ENCODE peak calls at places on chromosome 10, in ten cellular contexts. E is colonic mucosa; Q is brain pericyte; K is erythroblast; M is left colon; F is endothelial cell; C is AG09309; Y is fibroblast of gingiva; T is activated CD4-positive, alpha-beta T cell treated with anti-CD3 and anti-CD28 coated beads, Interleukin-2, amount 50 U/mL, for 4 hours; D is stimulated activated CD8-positive, alpha-beta memory T cell treated with anti-CD3 and anti-CD28 coated beads, Interleukin-7, amount 100 ng/mL, for 24 hours. S is an unnamed sample.
A peak's percentile ranks its signal among the peaks of the same experiment; 100 is the strongest.

GRCh38 chr10:131195552-131196159 is 115.9 kb downstream of the TCERG1L start:
- DNase-seq in E (no peak), Q (no peak), K (no peak), M (no peak), F (no peak), C (no peak), Y (no peak), T (no peak), D (no peak), S (no peak)

GRCh38 chr10:49441488-49442476 is 45.9 kb upstream of the DRGX start:
- DNase-seq in E (no peak), Q (peak; percentile 5), K (no peak), M (no peak), F (no peak), C (no peak), Y (no peak), T (no peak), D (no peak), S (no peak)

GRCh38 chr10:132492323-132493035 is 45.1 kb upstream of the INPP5A start:
- DNase-seq in E (no peak), Q (no peak), K (no peak), M (no peak), F (no peak), C (no peak), Y (no peak), T (no peak), D (no peak), S (no peak)

GRCh38 chr10:114265392-114266053 is 26.5 kb downstream of the VWA2 start:
- DNase-seq in E (no peak), Q (no peak), K (peak; percentile 15), M (no peak), F (no peak), C (no peak), Y (peak; percentile 27), T (no peak), D (no peak), S (no peak)

GRCh38 chr10:112565434-112566053 is 118.5 kb downstream of the VTI1A start:
- DNase-seq in E (peak; percentile 61), Q (peak; percentile 31), K (peak; percentile 81), M (peak; percentile 18), F (peak; percentile 67), C (peak; percentile 50), Y (peak; percentile 67), T (no peak), D (no peak), S (peak; percentile 52)

GRCh38 chr10:69936091-69936490 is 116.6 kb upstream of the MACROH2A2 start:
- DNase-seq in E (no peak), Q (no peak), K (peak; percentile 7), M (no peak), F (no peak), C (no peak), Y (no peak), T (no peak), D (no peak), S (no peak)

GRCh38 chr10:120423350-120424197 is 33.5 kb upstream of the PLPP4 start:
- DNase-seq in E (peak; percentile 35), Q (no peak), K (peak; percentile 70), M (peak; percentile 47), F (peak; percentile 59), C (no peak), Y (no peak), T (no peak), D (no peak), S (no peak)

GRCh38 chr10:109892885-109893284 is 30.4 kb downstream of the XPNPEP1 start:
- DNase-seq in E (no peak), Q (no peak), K (peak; percentile 63), M (no peak), F (no peak), C (no peak), Y (peak; percentile 16), T (no peak), D (no peak), S (no peak)

GRCh38 chr10:35998036-35998435 is 355.9 kb upstream of the FZD8 start:
- DNase-seq in E (no peak), Q (no peak), K (no peak), M (no peak), F (no peak), C (peak; percentile 45), Y (peak; percentile 36), T (no peak), D (no peak), S (no peak)

GRCh38 chr10:48623607-48624132 is 18.8 kb upstream of the ARHGAP22 start:
- DNase-seq in E (no peak), Q (no peak), K (no peak), M (no peak), F (no peak), C (no peak), Y (no peak), T (no peak), D (no peak), S (no peak)

GRCh38 chr10:132290631-132291030 is 17.1 kb downstream of the STK32C start:
- DNase-seq in E (no peak), Q (no peak), K (no peak), M (no peak), F (no peak), C (no peak), Y (no peak), T (no peak), D (no peak), S (no peak)

GRCh38 chr10:101397140-101397539 is 43.2 kb downstream of the BTRC start:
- DNase-seq in E (no peak), Q (no peak), K (peak; percentile 58), M (no peak), F (peak; percentile 37), C (peak; percentile 10), Y (peak; percentile 72), T (no peak), D (no peak), S (no peak)

GRCh38 chr10:48608279-48608681 is 3.4 kb upstream of the ARHGAP22 start:
- DNase-seq in E (peak; percentile 49), Q (no peak), K (peak; percentile 43), M (peak; percentile 20), F (peak; percentile 47), C (no peak), Y (no peak), T (no peak), D (no peak), S (no peak)

GRCh38 chr10:16975188-16975587 is 154.4 kb downstream of the CUBN start:
- DNase-seq in E (no peak), Q (no peak), K (no peak), M (no peak), F (no peak), C (no peak), Y (no peak), T (no peak), D (no peak), S (peak; percentile 58)

GRCh38 chr10:101886521-101887312 is 43.1 kb upstream of the KCNIP2 start:
- DNase-seq in E (no peak), Q (no peak), K (no peak), M (no peak), F (no peak), C (no peak), Y (no peak), T (no peak), D (no peak), S (no peak)

GRCh38 chr10:62817120-62817762 is 1.1 kb upstream of the EGR2 start:
- DNase-seq in E (peak; percentile 56), Q (no peak), K (peak; percentile 69), M (peak; percentile 63), F (peak; percentile 29), C (no peak), Y (peak; percentile 5), T (peak; percentile 64), D (no peak), S (no peak)

GRCh38 chr10:122128357-122128756 is 139.4 kb downstream of the TACC2 start:
- DNase-seq in E (no peak), Q (no peak), K (no peak), M (peak; percentile 46), F (no peak), C (no peak), Y (peak; percentile 64), T (no peak), D (no peak), S (no peak)

GRCh38 chr10:102450374-102451104 is 804 bp downstream of the C10orf95 start:
- DNase-seq in E (peak; percentile 82), Q (no peak), K (peak; percentile 92), M (peak; percentile 91), F (peak; percentile 73), C (no peak), Y (peak; percentile 75), T (peak; percentile 81), D (peak; percentile 56), S (no peak)

GRCh38 chr10:124447741-124448466 is 1.9 kb downstream of the NKX1-2 start:
- DNase-seq in E (no peak), Q (no peak), K (peak; percentile 62), M (no peak), F (no peak), C (no peak), Y (no peak), T (no peak), D (no peak), S (no peak)

GRCh38 chr10:124069341-124069740 is 24.1 kb downstream of the CHST15 start:
- DNase-seq in E (no peak), Q (no peak), K (no peak), M (no peak), F (no peak), C (no peak), Y (no peak), T (no peak), D (no peak), S (no peak)

GRCh38 chr10:93629636-93630291 is 17.4 kb downstream of the PDE6C start:
- DNase-seq in E (no peak), Q (no peak), K (no peak), M (no peak), F (no peak), C (no peak), Y (no peak), T (no peak), D (no peak), S (no peak)

GRCh38 chr10:133481657-133482056 is 27.9 kb downstream of the SCART1 start:
- DNase-seq in E (no peak), Q (no peak), K (no peak), M (no peak), F (no peak), C (no peak), Y (no peak), T (no peak), D (no peak), S (no peak)

GRCh38 chr10:8054498-8055407 is at the start of gene GATA3:
- DNase-seq in E (peak; percentile 58), Q (no peak), K (peak; percentile 45), M (peak; percentile 70), F (peak; percentile 82), C (no peak), Y (peak; percentile 29), T (peak; percentile 72), D (peak; percentile 61), S (no peak)

GRCh38 chr10:13346280-13346819 is 1.7 kb downstream of the SEPHS1 start:
- DNase-seq in E (peak; percentile 45), Q (no peak), K (no peak), M (peak; percentile 19), F (no peak), C (peak; percentile 67), Y (peak; percentile 58), T (no peak), D (no peak), S (no peak)

GRCh38 chr10:11610855-11611247 is 599 bp downstream of the USP6NL start:
- DNase-seq in E (peak; percentile 50), Q (no peak), K (peak; percentile 77), M (peak; percentile 58), F (peak; percentile 44), C (no peak), Y (peak; percentile 43), T (peak; percentile 8), D (no peak), S (no peak)

GRCh38 chr10:72229261-72230251 is 13.5 kb upstream of the ASCC1 start:
- DNase-seq in E (no peak), Q (peak; percentile 89), K (no peak), M (no peak), F (no peak), C (no peak), Y (peak; percentile 98), T (no peak), D (no peak), S (peak; percentile 49)

GRCh38 chr10:61612009-61612408 is 50.7 kb upstream of the CABCOCO1 start:
- DNase-seq in E (no peak), Q (no peak), K (no peak), M (no peak), F (no peak), C (no peak), Y (peak; percentile 19), T (no peak), D (no peak), S (no peak)

S was measured in smooth muscle cell of the brain vasculature.